ENCODE peak calls at places on chromosomes 13 and 19, in four cellular contexts. One of them, this sample, is unnamed.

GRCh38 chr13:46295531-46296464 is 84.1 kb downstream of the LRRC63 start:
- DNase-seq in HEK293T: no peak
- DNase-seq in HepG2: no peak
- DNase-seq in GM12878: peak; percentile 28
- DNase-seq in this sample: no peak

GRCh38 chr13:112771877-112772538 is 82.2 kb downstream of the ATP11A start:
- DNase-seq in HEK293T: no peak
- DNase-seq in HepG2: no peak
- DNase-seq in GM12878: no peak
- DNase-seq in this sample: no peak

GRCh38 chr19:17109962-17110598 is 34.5 kb downstream of the MYO9B start:
- DNase-seq in HEK293T: no peak
- DNase-seq in HepG2: no peak
- DNase-seq in GM12878: peak; percentile 72
- DNase-seq in this sample: no peak

GRCh38 chr19:57583521-57584416 is at the start of gene ZIK1:
- DNase-seq in HEK293T: no peak
- DNase-seq in HepG2: peak; percentile 83
- DNase-seq in GM12878: peak; percentile 61
- DNase-seq in this sample: peak; percentile 34

GRCh38 chr19:13817018-13817614 is 21.9 kb downstream of the ZSWIM4 start:
- DNase-seq in HEK293T: no peak
- DNase-seq in HepG2: no peak
- DNase-seq in GM12878: no peak
- DNase-seq in this sample: peak; percentile 91

GRCh38 chr13:84802073-84802472 is 919.8 kb upstream of the SLITRK1 start:
- DNase-seq in HEK293T: no peak
- DNase-seq in HepG2: no peak
- DNase-seq in GM12878: no peak
- DNase-seq in this sample: no peak

GRCh38 chr13:111280226-111280625 is 40.2 kb upstream of the TEX29 start:
- DNase-seq in HEK293T: no peak
- DNase-seq in HepG2: no peak
- DNase-seq in GM12878: no peak
- DNase-seq in this sample: no peak

GRCh38 chr19:16015805-16016173 is 60.5 kb upstream of the TPM4 start:
- DNase-seq in HEK293T: no peak
- DNase-seq in HepG2: no peak
- DNase-seq in GM12878: no peak
- DNase-seq in this sample: no peak

GRCh38 chr19:8323781-8324185 is 2.5 kb downstream of the RPS28 start:
- DNase-seq in HEK293T: no peak
- DNase-seq in HepG2: no peak
- DNase-seq in GM12878: no peak
- DNase-seq in this sample: peak; percentile 19

GRCh38 chr13:43319617-43320444 is 296.4 kb downstream of the DNAJC15 start:
- DNase-seq in HEK293T: no peak
- DNase-seq in HepG2: peak; percentile 4
- DNase-seq in GM12878: no peak
- DNase-seq in this sample: no peak

GRCh38 chr13:110308377-110309158 is 1.5 kb downstream of the COL4A2 start:
- DNase-seq in HEK293T: no peak
- DNase-seq in HepG2: no peak
- DNase-seq in GM12878: no peak
- DNase-seq in this sample: no peak

GRCh38 chr13:62598708-62599107 is 1183.1 kb upstream of the PCDH20 start:
- DNase-seq in HEK293T: peak; percentile 27
- DNase-seq in HepG2: no peak
- DNase-seq in GM12878: no peak
- DNase-seq in this sample: no peak

GRCh38 chr19:13644648-13645047 is 119.7 kb upstream of the MRI1 start:
- DNase-seq in HEK293T: no peak
- DNase-seq in HepG2: no peak
- DNase-seq in GM12878: no peak
- DNase-seq in this sample: peak; percentile 90

GRCh38 chr13:85666356-85666755 is 132.9 kb downstream of the SLITRK6 start:
- DNase-seq in HEK293T: no peak
- DNase-seq in HepG2: no peak
- DNase-seq in GM12878: no peak
- DNase-seq in this sample: no peak

GRCh38 chr13:93776936-93777335 is 550.3 kb downstream of the GPC6 start:
- DNase-seq in HEK293T: no peak
- DNase-seq in HepG2: no peak
- DNase-seq in GM12878: no peak
- DNase-seq in this sample: no peak

GRCh38 chr13:112885782-112886268 is 83.2 kb upstream of the MCF2L start:
- DNase-seq in HEK293T: no peak
- DNase-seq in HepG2: peak; percentile 71
- DNase-seq in GM12878: no peak
- DNase-seq in this sample: peak; percentile 55

GRCh38 chr13:29140277-29140676 is 320.1 kb downstream of the MTUS2 start:
- DNase-seq in HEK293T: no peak
- DNase-seq in HepG2: no peak
- DNase-seq in GM12878: no peak
- DNase-seq in this sample: no peak

GRCh38 chr13:95391325-95391724 is 90.1 kb upstream of the ABCC4 start:
- DNase-seq in HEK293T: no peak
- DNase-seq in HepG2: no peak
- DNase-seq in GM12878: no peak
- DNase-seq in this sample: no peak

GRCh38 chr19:19538077-19538764 is at the start of gene CILP2:
- DNase-seq in HEK293T: peak; percentile 88
- DNase-seq in HepG2: no peak
- DNase-seq in GM12878: no peak
- DNase-seq in this sample: no peak

GRCh38 chr13:107864543-107865460 is 350.5 kb downstream of the LIG4 start:
- DNase-seq in HEK293T: no peak
- DNase-seq in HepG2: peak; percentile 18
- DNase-seq in GM12878: no peak
- DNase-seq in this sample: peak; percentile 95

GRCh38 chr13:88483202-88483601 is 812.0 kb downstream of the SLITRK5 start:
- DNase-seq in HEK293T: no peak
- DNase-seq in HepG2: no peak
- DNase-seq in GM12878: no peak
- DNase-seq in this sample: no peak
- TF ChIP-seq FOXK2 in HEK293T: no peak
- TF ChIP-seq FOXK2 in HepG2: no peak
- TF ChIP-seq FOXK2 in GM12878: no peak
- TF ChIP-seq FOXK2 in this sample: no peak

DNA sequence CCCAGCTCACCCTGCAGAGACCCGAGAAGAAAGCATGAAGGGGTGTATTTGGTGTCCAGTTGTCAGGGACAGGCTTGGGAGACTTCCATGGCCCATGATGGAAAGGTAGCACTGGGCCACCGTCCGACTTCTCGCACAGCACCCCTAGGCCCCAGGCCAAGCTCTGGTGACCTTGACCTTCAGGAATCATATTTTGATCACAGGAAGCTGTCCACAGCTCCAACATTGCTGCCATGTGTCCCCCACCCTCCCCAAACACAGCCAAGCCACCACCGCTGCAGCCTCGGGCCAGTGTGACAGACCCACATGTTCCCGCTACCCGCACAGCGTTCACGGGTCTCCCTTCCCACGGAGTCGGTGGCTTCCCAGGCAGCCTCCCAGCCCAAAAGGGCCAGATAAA is 842 bp upstream of the PTGIR start:
- DNase-seq in HEK293T: no peak
- DNase-seq in HepG2: no peak
- DNase-seq in GM12878: no peak
- DNase-seq in this sample: no peak
- TF ChIP-seq FOXK2 in HEK293T: no peak
- TF ChIP-seq FOXK2 in HepG2: no peak
- TF ChIP-seq FOXK2 in GM12878: no peak
- TF ChIP-seq FOXK2 in this sample: no peak

GRCh38 chr19:35511337-35511736 is 2.1 kb downstream of the DMKN start:
- DNase-seq in HEK293T: no peak
- DNase-seq in HepG2: no peak
- DNase-seq in GM12878: no peak
- DNase-seq in this sample: no peak

GRCh38 chr19:35513231-35513974 is at the start of gene DMKN:
- DNase-seq in HEK293T: no peak
- DNase-seq in HepG2: peak; percentile 22
- DNase-seq in GM12878: no peak
- DNase-seq in this sample: peak; percentile 48

GRCh38 chr19:35513975-35514809 is 743 bp upstream of the DMKN start:
- DNase-seq in HEK293T: no peak
- DNase-seq in HepG2: peak; percentile 25
- DNase-seq in GM12878: no peak
- DNase-seq in this sample: no peak

GRCh38 chr19:35510626-35510964 is 2.9 kb downstream of the DMKN start:
- DNase-seq in HEK293T: no peak
- DNase-seq in HepG2: no peak
- DNase-seq in GM12878: no peak
- DNase-seq in this sample: no peak

GRCh38 chr19:35512831-35513230 is 618 bp downstream of the DMKN start:
- DNase-seq in HEK293T: no peak
- DNase-seq in HepG2: no peak
- DNase-seq in GM12878: no peak
- DNase-seq in this sample: no peak
- TF ChIP-seq FOXK2 in HEK293T: no peak
- TF ChIP-seq FOXK2 in HepG2: no peak
- TF ChIP-seq FOXK2 in GM12878: no peak
- TF ChIP-seq FOXK2 in this sample: no peak

DNA sequence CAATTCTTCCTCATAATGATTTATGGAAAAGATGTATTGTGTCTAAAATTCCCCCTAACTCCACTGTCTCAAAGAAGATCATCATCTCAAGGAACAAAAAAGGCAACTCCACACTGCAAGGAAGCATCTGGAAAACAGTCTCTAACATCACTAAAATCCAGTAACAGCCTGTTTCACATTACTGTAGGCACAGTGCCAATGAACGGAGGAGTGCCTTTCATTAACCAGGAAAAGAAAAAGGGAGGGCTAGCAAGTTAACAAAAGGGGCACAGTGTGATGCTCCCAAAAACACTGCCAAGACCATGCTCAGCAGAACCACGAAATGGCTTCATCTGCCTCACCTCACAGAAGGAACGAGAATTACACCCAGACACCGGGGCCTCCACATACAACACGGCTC is 8.5 kb downstream of the TMTC4 start:
- DNase-seq in HEK293T: no peak
- DNase-seq in HepG2: no peak
- DNase-seq in GM12878: no peak
- DNase-seq in this sample: no peak
- TF ChIP-seq FOXK2 in HEK293T: no peak
- TF ChIP-seq FOXK2 in HepG2: no peak
- TF ChIP-seq FOXK2 in GM12878: no peak
- TF ChIP-seq FOXK2 in this sample: no peak

GRCh38 chr13:70189981-70190380 is 81.7 kb upstream of the KLHL1 start:
- DNase-seq in HEK293T: no peak
- DNase-seq in HepG2: no peak
- DNase-seq in GM12878: no peak
- DNase-seq in this sample: no peak

GRCh38 chr13:70188567-70188966 is 80.3 kb upstream of the KLHL1 start:
- DNase-seq in HEK293T: no peak
- DNase-seq in HepG2: no peak
- DNase-seq in GM12878: no peak
- DNase-seq in this sample: no peak

GRCh38 chr13:70191034-70191433 is 82.8 kb upstream of the KLHL1 start:
- DNase-seq in HEK293T: no peak
- DNase-seq in HepG2: no peak
- DNase-seq in GM12878: no peak
- DNase-seq in this sample: no peak
- TF ChIP-seq FOXK2 in HEK293T: no peak
- TF ChIP-seq FOXK2 in HepG2: no peak
- TF ChIP-seq FOXK2 in GM12878: no peak
- TF ChIP-seq FOXK2 in this sample: no peak

DNA sequence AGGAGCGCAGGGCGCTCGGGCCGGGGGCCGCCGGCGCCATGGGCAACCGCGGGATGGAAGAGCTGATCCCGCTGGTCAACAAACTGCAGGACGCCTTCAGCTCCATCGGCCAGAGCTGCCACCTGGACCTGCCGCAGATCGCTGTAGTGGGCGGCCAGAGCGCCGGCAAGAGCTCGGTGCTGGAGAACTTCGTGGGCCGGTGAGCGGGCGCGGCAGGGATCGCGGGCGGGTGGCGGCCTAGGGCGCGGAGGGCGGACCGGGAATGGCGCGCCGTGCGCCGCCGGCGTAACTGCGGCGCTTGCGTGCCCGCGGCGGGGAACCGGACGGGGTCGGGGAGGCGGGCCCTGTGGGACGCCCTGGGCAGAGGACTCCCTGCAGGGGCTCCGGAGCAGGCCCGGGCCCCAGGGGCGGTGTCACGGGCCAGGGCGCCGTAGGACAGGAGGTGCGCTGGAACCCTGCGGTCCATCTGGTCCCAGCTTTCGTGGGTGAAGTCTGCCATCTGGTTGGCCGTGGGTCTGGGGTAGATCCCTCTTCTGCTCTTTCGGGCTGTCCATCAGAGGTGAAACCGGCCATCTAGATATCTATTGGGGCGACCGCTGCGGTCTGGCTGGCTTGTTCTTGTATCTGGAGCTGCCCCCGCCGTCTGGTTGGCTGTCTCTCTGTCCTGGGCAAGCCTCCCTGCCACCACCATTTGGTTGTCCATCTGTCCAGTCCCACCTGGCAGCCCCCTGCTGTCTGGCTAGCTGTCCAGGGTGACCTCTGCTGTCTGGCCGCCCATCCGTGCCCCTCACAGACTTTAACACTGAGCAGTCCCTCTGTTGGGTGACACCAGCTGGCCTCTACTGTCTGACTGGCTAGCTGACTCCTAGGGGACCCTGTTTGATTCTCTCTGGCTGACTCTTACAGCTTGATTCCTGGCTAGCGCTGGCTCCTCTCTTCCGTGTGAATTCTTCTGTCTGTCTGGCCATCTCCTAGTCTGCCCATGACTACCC is 622 bp downstream of the DNM2 start:
- DNase-seq in HEK293T: peak; percentile 45
- DNase-seq in HepG2: no peak
- DNase-seq in GM12878: no peak
- DNase-seq in this sample: peak; percentile 73
- TF ChIP-seq FOXK2 in HEK293T: no peak
- TF ChIP-seq FOXK2 in HepG2: no peak
- TF ChIP-seq FOXK2 in GM12878: no peak
- TF ChIP-seq FOXK2 in this sample: no peak